ENCODE peak calls at places on chromosomes 2 and 18, in seven cellular contexts. V, B, N, X, P, D and A are unnamed samples.

GRCh38 chr18:23927821-23928746 is 86.5 kb upstream of the TTC39C start:
- DNase-seq in D (no peak), N (no peak), X (no peak), B (no peak), V (peak), P (no peak), A (no peak)

GRCh38 chr2:161975062-161975812 is 98.8 kb downstream of the DPP4 start:
- DNase-seq in P (no peak), D (no peak), N (no peak), B (no peak), V (peak), X (no peak), A (peak)

GRCh38 chr2:197498937-197499593 is 575 bp downstream of the HSPD1 start:
- DNase-seq in X (peak), B (peak), N (peak), D (peak), V (peak), P (peak), A (peak)

GRCh38 chr2:211103989-211104388 is 547.6 kb downstream of the CPS1 start:
- DNase-seq in B (no peak), N (no peak), X (no peak), V (no peak), D (peak), P (no peak), A (peak)

GRCh38 chr2:151853070-151853758 is 25.0 kb upstream of the ARL5A start:
- DNase-seq in B (no peak), P (no peak), X (no peak), N (no peak), D (no peak), V (peak), A (no peak)

GRCh38 chr18:1006309-1006708 is 101.6 kb downstream of the ADCYAP1 start:
- DNase-seq in N (no peak), V (no peak), B (no peak), X (no peak), P (no peak), D (no peak), A (no peak)

GRCh38 chr2:231181848-231182247 is 16.6 kb upstream of the ARMC9 start:
- DNase-seq in D (peak), X (no peak), N (no peak), B (no peak), P (no peak), V (peak), A (peak)

GRCh38 chr2:150859162-150859561 is 371.7 kb upstream of the RND3 start:
- DNase-seq in X (no peak), D (no peak), N (no peak), P (no peak), V (no peak), B (no peak), A (peak)

GRCh38 chr2:3605013-3605961 is 10.4 kb downstream of the COLEC11 start:
- DNase-seq in N (peak), B (no peak), D (no peak), X (no peak), P (no peak), V (peak), A (peak)

GRCh38 chr2:176428943-176429469 is 159.8 kb downstream of the MTX2 start:
- DNase-seq in P (no peak), X (no peak), B (no peak), D (no peak), V (no peak), N (no peak), A (no peak)

GRCh38 chr2:234071664-234072063 is 21.2 kb downstream of the SPP2 start:
- DNase-seq in P (no peak), X (no peak), N (no peak), V (no peak), B (no peak), D (no peak), A (no peak)

GRCh38 chr2:186966015-186966414 is 117.0 kb upstream of the ZSWIM2 start:
- DNase-seq in P (no peak), X (no peak), V (no peak), D (no peak), N (no peak), B (no peak), A (no peak)

GRCh38 chr2:203330434-203330833 is 2.2 kb downstream of the ABI2 start:
- DNase-seq in V (peak), P (no peak), D (peak), N (no peak), X (no peak), B (no peak), A (peak)

GRCh38 chr2:54109848-54110247 is 5.6 kb upstream of the ACYP2 start:
- DNase-seq in N (no peak), V (no peak), X (no peak), B (no peak), D (no peak), P (no peak), A (no peak)

GRCh38 chr2:233656443-233656842 is 15.3 kb upstream of the UGT1A9 start:
- DNase-seq in D (no peak), N (no peak), B (no peak), P (no peak), X (no peak), V (no peak), A (no peak)

GRCh38 chr2:62219407-62220159 is 23.7 kb downstream of the B3GNT2 start:
- DNase-seq in P (no peak), X (no peak), N (no peak), V (no peak), B (no peak), D (peak), A (no peak)

GRCh38 chr18:67144342-67144741 is 372.2 kb downstream of the DSEL start:
- DNase-seq in V (no peak), X (no peak), N (peak), P (no peak), D (no peak), B (no peak), A (no peak)

GRCh38 chr2:62175728-62176127 is 20.2 kb upstream of the B3GNT2 start:
- DNase-seq in V (no peak), D (no peak), X (no peak), P (no peak), N (no peak), B (no peak), A (no peak)